ENCODE peak calls at places on chromosome 18, in seven cellular contexts. R is neuronal stem cell, H is IMR-90, M is mesenchymal stem cell, B is H9, I is mesendoderm, D is H1. P is an unnamed sample.

GRCh38 chr18:31581498-31582197 is 10.0 kb upstream of the TTR start:
- DNase-seq in D (no peak), H (peak), I (peak), M (peak), R (no peak), B (no peak), P (peak)

GRCh38 chr18:52392160-52392559 is 52.2 kb downstream of the DCC start:
- DNase-seq in B (no peak), D (no peak), R (no peak), M (no peak), I (no peak), H (peak), P (no peak)

GRCh38 chr18:73790582-73790981 is 357.1 kb downstream of the FBXO15 start:
- DNase-seq in M (no peak), I (no peak), R (no peak), D (no peak), B (no peak), H (no peak), P (no peak)

GRCh38 chr18:8121091-8121490 is 488.1 kb upstream of the RAB12 start:
- DNase-seq in D (no peak), M (no peak), H (no peak), B (no peak), R (no peak), I (no peak), P (no peak)

GRCh38 chr18:31058897-31059296 is 16.4 kb upstream of the DSC3 start:
- DNase-seq in I (no peak), B (no peak), D (no peak), H (no peak), M (no peak), R (no peak), P (no peak)

GRCh38 chr18:12233378-12233777 is 20.8 kb upstream of the CIDEA start:
- DNase-seq in H (peak), B (no peak), R (no peak), M (peak), D (no peak), I (no peak), P (peak)

GRCh38 chr18:9366126-9366714 is 31.6 kb downstream of the TWSG1 start:
- DNase-seq in R (peak), I (peak), M (peak), D (peak), B (peak), H (peak), P (peak)

GRCh38 chr18:46449033-46449432 is 208.0 kb downstream of the LOXHD1 start:
- DNase-seq in R (no peak), D (no peak), B (no peak), I (no peak), M (no peak), H (no peak), P (no peak)

GRCh38 chr18:61972389-61973264 is 79.8 kb upstream of the RNF152 start:
- DNase-seq in M (peak), D (no peak), I (peak), R (no peak), H (no peak), B (no peak), P (no peak)

GRCh38 chr18:75334869-75335268 is 92.6 kb downstream of the SMIM21 start:
- DNase-seq in M (no peak), D (no peak), I (no peak), H (no peak), B (no peak), R (no peak), P (no peak)

GRCh38 chr18:3584897-3585460 is 135.0 kb downstream of the TGIF1 start:
- DNase-seq in H (no peak), M (no peak), B (peak), D (no peak), R (no peak), I (peak), P (no peak)

GRCh38 chr18:48167901-48168300 is 237.4 kb upstream of the SMAD2 start:
- DNase-seq in I (no peak), B (no peak), H (no peak), M (no peak), D (no peak), R (no peak), P (no peak)

GRCh38 chr18:12990128-12990485 is 1.1 kb upstream of the CEP192 start:
- DNase-seq in R (no peak), H (no peak), B (no peak), D (no peak), M (peak), I (no peak), P (no peak)

GRCh38 chr18:2143666-2144065 is 427.6 kb downstream of the METTL4 start:
- DNase-seq in B (no peak), I (no peak), R (no peak), D (no peak), H (no peak), M (no peak), P (no peak)

GRCh38 chr18:10732990-10733389 is 207.2 kb downstream of the NAPG start:
- DNase-seq in D (no peak), M (no peak), R (no peak), H (no peak), I (no peak), B (no peak), P (no peak)

GRCh38 chr18:74064510-74064909 is 83.1 kb downstream of the FBXO15 start:
- DNase-seq in H (peak), I (no peak), D (no peak), R (no peak), M (peak), B (no peak), P (no peak)

GRCh38 chr18:62763101-62763521 is 47.8 kb downstream of the PHLPP1 start:
- DNase-seq in B (no peak), H (no peak), R (no peak), I (no peak), D (no peak), M (no peak), P (peak)

GRCh38 chr18:78642561-78643398 is 336.8 kb upstream of the SALL3 start:
- DNase-seq in B (no peak), R (no peak), I (no peak), H (no peak), D (no peak), M (no peak), P (no peak)

GRCh38 chr18:50128506-50129271 is 66.3 kb downstream of the MYO5B start:
- DNase-seq in R (no peak), D (no peak), M (no peak), B (peak), H (no peak), I (no peak), P (no peak)

GRCh38 chr18:74512321-74513053 is 16.3 kb downstream of the CNDP2 start:
- DNase-seq in I (no peak), H (no peak), M (no peak), R (no peak), D (no peak), B (peak), P (no peak)

GRCh38 chr18:36386150-36386920 is 88.8 kb downstream of the FHOD3 start:
- DNase-seq in B (no peak), M (no peak), R (no peak), H (no peak), D (no peak), I (no peak), P (no peak)

GRCh38 chr18:79380816-79381806 is 14.6 kb upstream of the NFATC1 start:
- DNase-seq in I (peak), H (peak), D (no peak), B (peak), R (no peak), M (peak), P (peak)

GRCh38 chr18:79394438-79395307 is 1.1 kb upstream of the NFATC1 start:
- DNase-seq in R (no peak), I (peak), B (no peak), M (peak), D (no peak), H (peak), P (peak)

DNA sequence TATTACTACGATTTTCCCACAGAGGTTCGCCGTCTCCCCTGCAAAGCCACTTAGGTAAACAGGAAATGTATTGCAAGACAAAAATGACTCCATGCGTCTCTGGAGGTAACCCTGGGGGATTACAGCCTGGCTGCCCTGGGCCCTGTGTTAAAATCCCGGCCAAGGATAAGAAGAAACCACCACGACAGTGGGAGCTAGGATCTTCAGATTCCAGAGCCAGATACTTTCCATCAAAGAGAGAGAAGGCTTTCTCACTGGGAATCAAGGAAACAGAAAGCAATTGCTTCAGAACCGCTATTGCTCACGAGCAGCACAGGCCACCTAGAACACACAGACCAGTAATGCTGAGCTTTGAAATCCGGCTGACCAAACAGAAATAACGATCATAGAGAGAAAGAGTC is 97.9 kb upstream of the ZNF516 start:
- DNase-seq in I (peak), R (no peak), H (peak), M (peak), B (no peak), D (no peak), P (no peak)
- H3K18ac ChIP-seq in I (no peak), R (no peak), H (no peak), M (no peak), B (no peak), D (peak), P (no peak)

GRCh38 chr18:77079088-77079487 is 53.5 kb downstream of the MBP start:
- DNase-seq in B (no peak), H (no peak), M (no peak), R (no peak), I (no peak), D (no peak), P (no peak)

GRCh38 chr18:77077836-77078456 is 54.6 kb downstream of the MBP start:
- DNase-seq in D (no peak), H (peak), M (peak), I (no peak), B (no peak), R (no peak), P (peak)

GRCh38 chr18:77076111-77076510 is 56.5 kb downstream of the MBP start:
- DNase-seq in R (no peak), B (no peak), I (no peak), M (no peak), D (no peak), H (no peak), P (no peak)

GRCh38 chr18:77078671-77079070 is 53.9 kb downstream of the MBP start:
- DNase-seq in D (no peak), R (no peak), I (no peak), H (no peak), B (no peak), M (no peak), P (no peak)

DNA sequence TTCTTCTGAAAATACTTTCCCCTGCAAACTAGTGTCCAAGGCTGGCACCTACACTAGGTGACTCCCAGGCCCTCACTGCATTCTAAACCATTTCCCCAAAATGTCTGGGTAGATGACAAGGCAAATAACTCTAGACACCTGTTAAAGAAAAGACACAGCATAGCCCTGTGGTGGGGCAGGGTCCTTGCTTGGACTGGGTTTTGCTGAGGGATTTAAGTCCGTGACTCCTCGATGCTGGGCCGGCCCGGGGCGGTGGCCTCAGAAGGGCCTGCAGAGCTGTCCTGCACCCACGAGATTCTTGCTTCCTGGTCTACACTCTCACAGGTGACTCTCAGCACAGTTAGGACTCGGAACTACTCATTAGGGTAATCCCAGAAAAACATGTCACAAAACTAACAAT is 55.2 kb downstream of the MBP start:
- DNase-seq in R (no peak), D (no peak), B (peak), H (no peak), I (no peak), M (no peak), P (no peak)
- H3K18ac ChIP-seq in R (no peak), D (no peak), B (no peak), H (no peak), I (no peak), M (no peak), P (no peak)

GRCh38 chr18:68455229-68455603 is 259.7 kb downstream of the TMX3 start:
- DNase-seq in D (no peak), R (no peak), H (no peak), M (no peak), B (no peak), I (no peak), P (no peak)
- H3K18ac ChIP-seq in D (no peak), R (no peak), H (peak), M (no peak), B (no peak), I (no peak), P (no peak)

DNA sequence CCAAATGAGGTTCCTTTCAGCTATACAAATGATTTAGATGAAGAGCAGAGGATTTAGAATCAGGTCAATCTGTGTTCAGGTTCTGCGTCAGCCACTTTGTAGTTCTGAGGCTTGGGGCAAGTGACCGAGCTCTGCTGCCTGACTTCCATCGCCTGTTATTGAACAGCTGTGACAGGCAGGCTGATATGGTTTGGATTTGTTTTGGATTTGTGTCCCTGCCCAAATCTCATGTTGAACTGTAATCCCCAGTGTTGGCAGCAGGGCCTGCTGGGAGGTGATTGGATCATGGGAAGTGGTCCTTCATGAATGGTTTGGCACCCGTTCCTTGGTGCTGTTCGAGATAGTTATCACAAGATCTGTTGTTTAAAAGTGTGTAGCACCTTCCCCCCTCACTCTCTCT is 18.6 kb downstream of the TYMS start:
- DNase-seq in M (no peak), D (no peak), I (no peak), B (no peak), R (no peak), H (no peak), P (no peak)
- H3K18ac ChIP-seq in M (no peak), D (no peak), I (no peak), B (no peak), R (no peak), H (no peak), P (no peak)

GRCh38 chr18:28267878-28268625 is 91.1 kb upstream of the CDH2 start:
- DNase-seq in I (peak), R (no peak), B (no peak), H (peak), M (peak), D (no peak), P (no peak)
- H3K18ac ChIP-seq in I (no peak), R (no peak), B (no peak), H (no peak), M (no peak), D (no peak), P (no peak)

DNA sequence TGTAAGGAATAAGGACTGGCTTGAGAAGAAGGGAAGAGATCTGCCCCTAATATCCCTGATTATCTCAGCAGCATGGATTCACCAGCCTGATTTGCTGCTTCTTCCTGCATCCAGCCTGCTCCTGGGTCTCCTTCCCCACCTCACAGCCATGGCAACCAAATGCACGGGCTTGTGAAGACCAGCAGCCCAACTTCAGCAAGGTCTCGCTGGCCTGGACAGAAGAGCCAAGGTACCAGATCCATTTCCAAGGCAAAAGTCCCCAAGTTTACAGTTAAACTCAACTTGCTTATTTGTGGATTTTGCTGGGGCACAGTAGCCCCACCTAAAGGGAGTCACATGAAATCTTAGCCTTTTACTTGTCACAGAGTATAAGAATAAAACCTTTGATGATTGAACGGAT is 47.3 kb upstream of the CELF4 start:
- DNase-seq in B (no peak), I (no peak), R (no peak), M (no peak), D (no peak), H (no peak), P (no peak)
- H3K18ac ChIP-seq in B (no peak), I (no peak), R (no peak), M (no peak), D (no peak), H (no peak), P (no peak)

DNA sequence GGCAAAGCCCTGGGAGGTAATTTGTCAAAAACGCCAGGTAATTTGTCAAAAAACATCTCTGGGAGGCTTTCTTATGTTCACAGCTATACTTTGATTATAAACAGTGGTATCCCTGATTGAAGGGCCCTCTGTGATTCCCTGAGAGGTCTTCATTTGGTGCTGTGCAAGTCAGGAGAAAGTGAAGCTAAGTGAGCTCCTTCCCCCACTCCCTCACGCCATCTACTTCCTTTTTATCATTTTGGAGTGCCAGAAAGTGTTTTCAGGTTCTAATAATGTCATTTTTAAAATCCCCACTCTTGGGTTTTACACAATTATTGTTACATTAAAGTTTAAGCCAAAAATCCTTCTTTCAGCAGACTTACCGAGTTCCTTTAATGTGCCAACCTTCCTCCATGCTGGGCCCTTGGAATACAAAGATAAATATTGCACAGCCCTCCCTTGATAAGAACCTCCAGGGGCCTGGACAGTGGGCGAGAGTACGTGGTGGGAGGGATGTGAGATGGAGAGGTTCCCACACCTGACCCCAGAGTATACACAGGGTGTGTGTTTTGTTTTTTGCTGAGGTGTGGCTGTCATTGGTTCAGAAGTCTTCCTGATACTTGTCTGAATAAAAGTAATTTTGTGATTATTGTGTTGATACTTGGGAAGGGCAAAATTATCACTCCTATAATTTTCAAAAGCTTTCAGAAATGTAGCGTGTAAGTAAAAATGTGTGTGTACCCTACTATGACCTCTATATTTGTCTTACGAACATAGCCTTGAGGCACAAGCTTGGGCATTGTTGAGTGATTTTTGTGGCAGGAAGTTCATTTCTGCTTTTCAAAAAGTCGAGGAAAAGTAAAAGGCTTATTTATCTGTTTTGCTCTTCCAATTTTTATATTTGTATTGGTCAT is 8.1 kb downstream of the MAPRE2 start:
- DNase-seq in D (no peak), I (no peak), B (no peak), M (no peak), R (no peak), H (no peak), P (no peak)
- H3K18ac ChIP-seq in D (no peak), I (no peak), B (no peak), M (no peak), R (no peak), H (no peak), P (no peak)